ENCODE peak calls at places on chromosomes 1 and 21, in nine cellular contexts. K is transverse colon, T is stomach, G is aorta, Z is mesenchymal stem cell, S is PC-3, F is adipocyte, Q is OCI-LY7, O is A549. X is an unnamed sample. For H3K4me1, the result is how much of the 10 kb centered on the place peaks cover.

GRCh38 chr1:44553127-44553758 is 121.0 kb downstream of the TMEM53 start:
- DNase-seq in K (no peak), T (no peak), G (no peak), Z (peak), S (peak), F (no peak), Q (no peak), O (no peak), X (no peak)

GRCh38 chr1:33617451-33617850 is 145.0 kb downstream of the ZSCAN20 start:
- DNase-seq in K (no peak), T (no peak), G (no peak), Z (no peak), S (no peak), F (no peak), Q (no peak), O (no peak), X (no peak)

GRCh38 chr1:72435025-72435424 is 152.7 kb upstream of the NEGR1 start:
- DNase-seq in K (no peak), T (no peak), G (no peak), Z (no peak), S (peak), F (peak), Q (no peak), O (no peak), X (no peak)

GRCh38 chr1:196114193-196114592 is 494.0 kb downstream of the KCNT2 start:
- DNase-seq in K (no peak), T (no peak), G (no peak), Z (no peak), S (peak), F (peak), Q (no peak), O (no peak), X (no peak)

GRCh38 chr1:102879439-102879993 is 228.8 kb downstream of the COL11A1 start:
- DNase-seq in K (no peak), T (no peak), G (no peak), Z (peak), S (peak), F (peak), Q (no peak), O (peak), X (no peak)

GRCh38 chr21:15064576-15065380 is at the start of gene NRIP1:
- DNase-seq in K (peak), T (peak), G (peak), Z (peak), S (peak), F (peak), Q (no peak), O (peak), X (peak)

GRCh38 chr1:102120910-102121309 is 124.2 kb upstream of the OLFM3 start:
- DNase-seq in K (no peak), T (no peak), G (no peak), Z (no peak), S (no peak), F (no peak), Q (no peak), O (no peak), X (no peak)

GRCh38 chr1:197884173-197884572 is 18.3 kb upstream of the C1orf53 start:
- DNase-seq in K (no peak), T (peak), G (no peak), Z (no peak), S (no peak), F (no peak), Q (no peak), O (no peak), X (no peak)

GRCh38 chr1:245074232-245074747 is 80.5 kb upstream of the KIF26B start:
- DNase-seq in K (no peak), T (no peak), G (no peak), Z (peak), S (peak), F (no peak), Q (no peak), O (no peak), X (no peak)

GRCh38 chr1:118247593-118247992 is 62.6 kb upstream of the SPAG17 start:
- DNase-seq in K (no peak), T (no peak), G (no peak), Z (peak), S (peak), F (peak), Q (peak), O (peak), X (no peak)

GRCh38 chr1:44031051-44031899 is at the start of gene SLC6A9:
- DNase-seq in K (peak), T (peak), G (peak), Z (peak), S (peak), F (peak), Q (peak), O (no peak), X (peak)

GRCh38 chr1:115782571-115783281 is 14.2 kb upstream of the CASQ2 start:
- DNase-seq in K (no peak), T (no peak), G (no peak), Z (peak), S (peak), F (peak), Q (no peak), O (no peak), X (no peak)

GRCh38 chr1:238476881-238477280 is 586.2 kb upstream of the ZP4 start:
- DNase-seq in K (no peak), T (no peak), G (no peak), Z (no peak), S (no peak), F (no peak), Q (no peak), O (no peak), X (no peak)

GRCh38 chr1:3770047-3770765 is 2.3 kb upstream of the SMIM1 start:
- DNase-seq in K (no peak), T (no peak), G (no peak), Z (no peak), S (no peak), F (no peak), Q (no peak), O (no peak), X (no peak)

GRCh38 chr1:3772715-3773571 is at the start of gene SMIM1:
- DNase-seq in K (peak), T (no peak), G (peak), Z (peak), S (peak), F (no peak), Q (no peak), O (no peak), X (no peak)

GRCh38 chr1:3768811-3769390 is 3.6 kb upstream of the SMIM1 start:
- DNase-seq in K (no peak), T (no peak), G (no peak), Z (no peak), S (no peak), F (no peak), Q (no peak), O (no peak), X (no peak)

GRCh38 chr1:3772027-3772714 is 378 bp upstream of the SMIM1 start:
- DNase-seq in K (peak), T (peak), G (peak), Z (peak), S (peak), F (peak), Q (peak), O (peak), X (peak)

DNA sequence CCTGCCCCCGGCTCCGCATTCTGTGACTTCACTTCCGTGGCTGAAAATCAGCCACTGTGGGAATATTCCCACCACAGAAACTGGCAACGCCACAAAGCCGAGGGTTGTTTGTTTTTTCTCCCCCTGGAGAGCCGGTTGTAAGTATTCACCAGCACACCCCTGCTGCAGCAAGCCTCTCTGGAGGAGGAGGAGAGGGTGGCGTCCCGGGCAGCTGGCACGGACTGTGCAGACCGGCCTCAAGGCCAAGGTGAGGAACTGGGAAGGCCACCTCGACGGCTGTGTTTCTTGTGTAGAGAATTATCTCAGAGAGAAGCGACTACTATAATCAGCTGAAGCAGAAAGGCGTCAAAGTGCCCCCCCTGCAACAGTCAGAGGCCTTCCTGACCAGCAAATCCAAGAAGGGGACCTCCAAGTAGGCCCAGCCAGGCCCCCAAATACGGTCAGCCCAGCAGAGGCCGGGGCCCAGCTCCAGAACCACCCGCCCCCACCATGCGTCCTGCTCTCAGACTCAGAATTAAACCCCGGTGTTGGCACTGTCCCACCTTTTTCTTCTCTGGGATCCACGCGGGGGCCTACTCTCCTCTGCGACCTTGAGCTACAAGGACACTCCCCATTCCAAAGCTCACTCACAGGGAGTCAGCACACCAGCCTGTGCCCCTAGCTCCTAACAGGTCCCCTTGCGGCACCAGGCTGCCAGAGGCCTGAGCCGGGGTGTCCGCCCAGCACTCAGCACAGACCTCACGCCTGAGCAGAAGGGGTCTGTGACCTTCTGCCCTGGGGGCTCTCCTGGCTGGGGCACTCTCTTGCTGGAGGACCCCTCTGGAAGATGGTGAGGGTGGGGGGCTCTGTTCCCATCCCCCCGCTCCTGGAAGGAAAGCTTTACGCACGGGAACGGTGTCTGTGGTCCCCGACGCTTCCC is 1.2 kb upstream of the SMIM1 start:
- DNase-seq in K (no peak), T (no peak), G (no peak), Z (peak), S (no peak), F (no peak), Q (no peak), O (no peak), X (peak)
- H3K4me3 ChIP-seq in K (peak), T (peak), G (no peak), Z (peak), S (peak), F (peak), Q (peak), O (peak), X (peak)

GRCh38 chr1:19479351-19480120 is 5.8 kb downstream of the CAPZB start:
- DNase-seq in K (no peak), T (no peak), G (no peak), Z (no peak), S (no peak), F (no peak), Q (no peak), O (no peak), X (no peak)
- H3K4me1 ChIP-seq in K (half or more), T (half or more), G (under half), Z (half or more), S (under half), F (under half), Q (half or more), O (under half), X (half or more)

GRCh38 chr21:16589499-16589898 is 859.7 kb downstream of the USP25 start:
- DNase-seq in K (no peak), T (no peak), G (no peak), Z (no peak), S (no peak), F (no peak), Q (no peak), O (no peak), X (no peak)

GRCh38 chr21:16589046-16589445 is 859.3 kb downstream of the USP25 start:
- DNase-seq in K (no peak), T (no peak), G (no peak), Z (no peak), S (no peak), F (peak), Q (no peak), O (no peak), X (no peak)

GRCh38 chr21:16587141-16587570 is 857.4 kb downstream of the USP25 start:
- DNase-seq in K (peak), T (peak), G (peak), Z (no peak), S (peak), F (peak), Q (no peak), O (peak), X (no peak)

GRCh38 chr21:16588433-16588860 is 858.7 kb downstream of the USP25 start:
- DNase-seq in K (peak), T (peak), G (peak), Z (peak), S (peak), F (peak), Q (no peak), O (peak), X (no peak)

DNA sequence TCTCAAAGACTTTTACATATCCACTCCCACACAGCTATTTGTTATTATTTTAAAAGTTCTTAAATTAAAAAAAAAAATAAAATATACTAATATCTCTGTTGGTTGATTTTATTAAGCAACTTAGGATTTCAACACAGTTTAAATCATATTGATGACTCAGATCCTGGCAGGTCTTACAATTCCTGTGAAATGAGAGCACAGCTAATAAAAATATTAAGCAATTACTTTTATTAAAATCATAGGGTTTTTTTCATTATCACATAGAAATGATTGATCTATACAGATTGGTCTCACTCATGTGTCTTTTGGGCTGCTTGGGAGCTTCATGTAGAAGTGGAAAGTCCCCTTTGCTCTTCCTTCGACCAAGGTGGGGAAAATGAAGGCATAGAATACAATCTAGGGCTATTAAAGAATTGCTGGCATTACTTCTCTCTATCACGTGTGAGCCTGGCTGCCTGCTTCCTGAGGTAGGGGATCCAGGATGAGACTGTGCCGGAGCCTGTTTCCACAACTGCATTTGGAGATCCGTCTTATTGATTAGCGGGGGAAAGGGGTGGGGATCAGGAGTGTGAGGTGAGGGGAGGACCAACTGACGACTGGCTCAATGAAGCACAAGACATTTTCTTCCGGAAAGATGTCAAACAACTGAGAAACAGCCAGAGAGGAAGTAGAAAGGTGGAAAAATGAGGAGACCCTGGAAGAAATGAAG is 858.0 kb downstream of the USP25 start:
- DNase-seq in K (no peak), T (no peak), G (peak), Z (peak), S (peak), F (peak), Q (no peak), O (no peak), X (no peak)
- H3K4me3 ChIP-seq in K (peak), T (peak), G (peak), Z (peak), S (peak), F (peak), Q (no peak), O (peak), X (no peak)

GRCh38 chr1:12341667-12342066 is 111.8 kb downstream of the VPS13D start:
- DNase-seq in K (no peak), T (no peak), G (no peak), Z (no peak), S (no peak), F (no peak), Q (no peak), O (no peak), X (no peak)
- H3K4me1 ChIP-seq in K (under half), T (under half), G (under half), Z (under half), S (under half), F (half or more), Q (under half), O (under half), X (under half)

DNA sequence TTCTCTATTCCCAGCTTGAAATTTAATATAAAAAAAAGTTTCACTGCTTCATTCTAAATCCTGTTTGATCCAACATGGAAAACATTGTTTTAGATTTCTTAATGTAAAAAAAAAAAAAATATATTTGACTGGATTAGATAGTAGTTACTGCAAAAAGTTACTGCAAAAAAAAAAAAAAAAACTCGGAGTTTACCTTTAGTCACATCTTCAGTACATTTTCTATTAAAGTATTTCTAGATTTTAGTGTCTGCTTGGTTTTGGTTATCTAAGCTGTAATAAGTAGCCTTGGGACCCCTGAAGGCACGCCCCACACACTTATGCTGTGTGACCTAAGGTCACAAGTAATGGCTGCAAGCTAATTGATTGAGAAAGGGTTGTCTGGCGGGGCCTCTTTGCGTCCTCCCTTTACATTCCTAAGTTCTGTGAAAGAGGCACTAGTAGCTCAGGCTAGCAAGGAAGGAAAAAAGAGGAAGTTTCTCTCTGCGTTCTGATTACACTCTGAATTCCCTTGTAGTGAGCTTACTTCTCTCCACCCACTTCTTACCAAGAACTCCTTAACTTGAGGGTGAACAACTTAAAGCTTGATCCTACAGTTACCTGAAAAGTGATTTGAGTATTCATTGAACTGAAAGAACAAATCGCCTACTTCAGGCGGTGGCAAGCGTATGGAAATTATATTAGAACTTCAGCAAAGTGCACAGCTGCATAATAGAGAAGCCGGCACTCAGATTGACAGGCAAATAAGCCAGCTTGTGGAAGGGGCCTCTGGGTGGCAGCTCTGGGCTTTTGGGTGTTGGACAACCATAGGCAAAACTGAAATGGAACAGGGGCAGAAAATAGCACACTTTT is 464.2 kb downstream of the USP25 start:
- DNase-seq in K (peak), T (peak), G (no peak), Z (peak), S (peak), F (peak), Q (peak), O (peak), X (no peak)
- H3K4me3 ChIP-seq in K (peak), T (peak), G (peak), Z (peak), S (peak), F (peak), Q (no peak), O (peak), X (no peak)

GRCh38 chr21:42343556-42343955 is 7.2 kb downstream of the TFF2 start:
- DNase-seq in K (no peak), T (no peak), G (no peak), Z (no peak), S (no peak), F (no peak), Q (no peak), O (no peak), X (no peak)
- H3K4me1 ChIP-seq in K (under half), T (under half), G (under half), Z (under half), S (under half), F (under half), Q (under half), O (under half), X (under half)

DNA sequence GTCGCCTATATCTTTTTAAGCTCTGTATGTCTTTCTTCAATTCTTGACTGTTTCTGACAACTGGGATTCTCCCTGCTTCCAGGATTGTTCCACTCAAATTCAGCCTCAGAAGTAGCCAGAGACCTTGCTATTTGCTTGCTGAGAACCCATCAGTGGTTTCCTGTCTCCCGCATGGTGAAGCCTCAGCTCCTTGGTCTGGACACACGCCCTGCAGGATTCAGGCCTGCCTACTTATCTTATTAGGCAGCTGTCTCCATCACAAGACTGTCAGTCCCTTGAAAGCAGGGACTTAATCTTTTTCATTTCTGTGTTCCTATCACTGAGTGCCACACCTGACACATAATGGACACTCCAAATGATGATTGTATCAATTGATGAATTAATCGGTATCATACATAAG is 175.3 kb downstream of the PLPP3 start:
- DNase-seq in K (no peak), T (no peak), G (no peak), Z (no peak), S (no peak), F (no peak), Q (no peak), O (no peak), X (no peak)
- H3K4me3 ChIP-seq in K (no peak), T (no peak), G (no peak), Z (peak), S (no peak), F (no peak), Q (no peak), O (no peak), X (no peak)

GRCh38 chr21:44429894-44430293 is 25.4 kb upstream of the LRRC3 start:
- DNase-seq in K (no peak), T (no peak), G (no peak), Z (no peak), S (no peak), F (no peak), Q (no peak), O (no peak), X (no peak)
- H3K4me1 ChIP-seq in K (under half), T (under half), G (under half), Z (under half), S (under half), F (under half), Q (under half), O (under half), X (under half)